ENCODE peak calls at places on chromosomes 2 and 18, in five cellular contexts. Y, N, X, E and V are unnamed samples.

GRCh38 chr18:24600076-24600654 is 139.7 kb downstream of the HRH4 start:
- DNase-seq in Y (peak), E (no peak), X (peak), N (peak), V (peak)

GRCh38 chr18:22913861-22914260 is 19.3 kb upstream of the RBBP8 start:
- DNase-seq in N (no peak), E (no peak), X (no peak), Y (no peak), V (peak)

GRCh38 chr2:239055756-239056493 is 208.0 kb downstream of the TWIST2 start:
- DNase-seq in X (no peak), N (no peak), Y (no peak), E (peak), V (no peak)

GRCh38 chr2:19355416-19355821 is 3.0 kb downstream of the OSR1 start:
- DNase-seq in E (no peak), Y (no peak), X (no peak), N (no peak), V (no peak)

GRCh38 chr18:32980896-32981295 is 208.1 kb upstream of the KLHL14 start:
- DNase-seq in E (no peak), X (no peak), Y (no peak), N (no peak), V (no peak)

GRCh38 chr2:152646775-152647174 is 70.5 kb downstream of the PRPF40A start:
- DNase-seq in X (no peak), N (no peak), Y (peak), E (no peak), V (peak)

GRCh38 chr2:2938481-2938880 is 439.1 kb downstream of the EIPR1 start:
- DNase-seq in N (no peak), Y (no peak), E (no peak), X (no peak), V (no peak)

GRCh38 chr2:240972636-240973521 is 25.5 kb upstream of the SNED1 start:
- DNase-seq in E (no peak), Y (no peak), N (no peak), X (no peak), V (no peak)

GRCh38 chr18:8747440-8747937 is 42.1 kb downstream of the MTCL1 start:
- DNase-seq in X (no peak), E (no peak), N (no peak), Y (no peak), V (no peak)

GRCh38 chr2:232316382-232317190 is 62.0 kb upstream of the ALPP start:
- DNase-seq in N (no peak), E (peak), Y (no peak), X (no peak), V (no peak)

GRCh38 chr2:167127135-167127534 is 238.9 kb downstream of the XIRP2 start:
- DNase-seq in Y (peak), N (no peak), E (no peak), X (no peak), V (peak)

DNA sequence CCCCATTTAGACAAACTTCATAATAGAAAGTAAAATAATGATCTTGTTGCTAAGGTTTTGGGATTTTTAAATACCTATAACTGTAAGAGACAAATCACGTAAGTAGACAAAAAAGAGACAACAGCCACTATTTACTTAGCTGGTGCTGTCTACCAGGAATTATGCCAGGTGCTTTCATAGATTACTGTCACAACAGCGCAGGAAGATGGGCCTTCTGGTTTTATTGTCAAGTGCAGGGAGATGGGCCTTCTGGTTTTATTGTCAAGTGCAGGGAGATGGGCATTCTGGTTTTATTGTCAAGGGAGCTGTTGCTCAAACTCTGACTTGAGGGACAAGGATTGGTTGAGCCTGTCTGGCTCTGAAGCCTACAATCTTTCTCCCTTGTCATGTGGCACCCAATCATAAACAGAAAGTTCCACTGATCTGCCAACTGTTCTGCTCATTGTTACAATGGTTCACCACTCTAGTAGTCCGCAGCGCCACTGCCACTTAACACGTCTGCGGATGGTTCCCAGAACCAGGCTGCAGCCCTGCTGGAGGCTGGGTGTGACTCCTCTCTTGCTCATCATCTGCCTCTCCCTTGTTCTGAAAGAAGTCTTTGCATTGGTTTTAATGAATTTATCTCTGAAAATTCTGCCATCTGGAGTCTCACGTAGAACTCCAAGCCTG is 95.1 kb downstream of the RNF144A start:
- DNase-seq in N (no peak), E (peak), X (no peak), Y (no peak), V (no peak)
- TF ChIP-seq POLR2AphosphoS5 in N (no peak), E (peak), X (no peak), Y (no peak), V (no peak)

DNA sequence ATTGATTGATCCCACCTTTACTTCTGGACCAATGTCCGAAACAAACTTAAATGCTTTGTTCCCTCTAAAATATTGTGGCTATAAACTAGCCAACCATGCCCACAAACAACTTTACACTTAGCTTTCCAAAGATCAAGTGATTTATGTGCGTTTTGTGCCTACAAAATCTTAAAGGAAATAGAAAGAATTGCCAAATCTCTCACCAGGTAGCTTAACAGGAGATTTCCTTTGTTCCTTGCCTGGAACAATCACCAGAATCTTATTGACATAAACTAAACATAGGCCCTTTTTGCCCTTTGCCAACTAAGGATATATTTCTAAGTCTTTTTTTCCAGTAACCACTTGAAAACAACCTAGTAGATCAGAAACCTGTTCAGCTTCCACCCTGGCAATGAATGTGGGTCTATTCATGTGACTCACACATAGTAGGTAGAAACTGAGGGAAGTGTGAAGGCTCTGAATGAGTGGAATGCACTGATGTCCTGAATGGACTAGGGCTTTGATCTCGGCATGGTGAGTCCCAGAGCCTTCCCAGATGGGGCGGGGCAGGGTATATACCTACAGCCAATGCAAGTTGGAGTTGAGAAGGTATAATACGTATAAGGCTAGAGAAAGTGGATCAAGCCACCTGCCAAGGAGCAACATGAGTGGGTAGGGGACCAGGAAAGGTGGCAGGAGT is 94.6 kb upstream of the PPP1CB start:
- DNase-seq in N (no peak), Y (peak), E (peak), X (no peak), V (no peak)
- TF ChIP-seq POLR2AphosphoS5 in N (no peak), Y (no peak), E (no peak), X (no peak), V (no peak)

GRCh38 chr2:37377187-37377532 is 32.7 kb downstream of the QPCT start:
- DNase-seq in X (no peak), N (no peak), E (no peak), Y (no peak), V (no peak)
- TF ChIP-seq POLR2AphosphoS5 in X (no peak), N (peak), E (no peak), Y (no peak), V (no peak)

DNA sequence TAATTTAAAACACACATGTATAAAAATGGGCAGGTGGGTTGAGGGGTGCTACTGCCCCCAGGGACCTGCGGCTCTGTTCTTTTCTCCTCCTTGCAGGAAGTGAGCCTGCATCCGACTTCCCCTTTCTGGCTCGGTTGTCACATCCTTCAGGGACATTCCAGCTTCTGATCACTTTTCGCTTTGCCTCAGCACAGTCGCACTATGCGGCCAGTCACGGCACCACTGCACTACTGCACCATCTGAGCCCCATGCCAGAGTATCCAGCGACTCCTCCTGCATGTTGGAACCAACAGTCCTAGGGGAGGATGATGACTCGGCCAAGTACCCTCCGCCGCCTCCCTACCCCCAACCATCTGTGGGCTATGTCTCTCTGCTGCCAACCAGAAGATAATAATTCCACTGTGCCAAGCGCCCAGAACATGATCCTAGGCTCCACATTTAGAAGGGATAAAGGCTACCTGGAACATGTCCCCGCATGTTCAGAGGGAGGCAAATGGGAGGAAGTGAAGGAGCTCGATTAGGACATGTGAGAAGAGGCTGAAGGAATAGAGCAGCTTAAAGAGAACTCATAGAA is 17.6 kb downstream of the CDC42EP3 start:
- DNase-seq in N (no peak), E (no peak), X (no peak), Y (no peak), V (no peak)
- TF ChIP-seq POLR2AphosphoS5 in N (peak), E (peak), X (no peak), Y (no peak), V (no peak)

GRCh38 chr2:223219872-223220621 is 168.1 kb downstream of the KCNE4 start:
- DNase-seq in X (no peak), Y (no peak), N (no peak), E (no peak), V (peak)
- TF ChIP-seq POLR2AphosphoS5 in X (no peak), Y (no peak), N (no peak), E (no peak), V (no peak)

DNA sequence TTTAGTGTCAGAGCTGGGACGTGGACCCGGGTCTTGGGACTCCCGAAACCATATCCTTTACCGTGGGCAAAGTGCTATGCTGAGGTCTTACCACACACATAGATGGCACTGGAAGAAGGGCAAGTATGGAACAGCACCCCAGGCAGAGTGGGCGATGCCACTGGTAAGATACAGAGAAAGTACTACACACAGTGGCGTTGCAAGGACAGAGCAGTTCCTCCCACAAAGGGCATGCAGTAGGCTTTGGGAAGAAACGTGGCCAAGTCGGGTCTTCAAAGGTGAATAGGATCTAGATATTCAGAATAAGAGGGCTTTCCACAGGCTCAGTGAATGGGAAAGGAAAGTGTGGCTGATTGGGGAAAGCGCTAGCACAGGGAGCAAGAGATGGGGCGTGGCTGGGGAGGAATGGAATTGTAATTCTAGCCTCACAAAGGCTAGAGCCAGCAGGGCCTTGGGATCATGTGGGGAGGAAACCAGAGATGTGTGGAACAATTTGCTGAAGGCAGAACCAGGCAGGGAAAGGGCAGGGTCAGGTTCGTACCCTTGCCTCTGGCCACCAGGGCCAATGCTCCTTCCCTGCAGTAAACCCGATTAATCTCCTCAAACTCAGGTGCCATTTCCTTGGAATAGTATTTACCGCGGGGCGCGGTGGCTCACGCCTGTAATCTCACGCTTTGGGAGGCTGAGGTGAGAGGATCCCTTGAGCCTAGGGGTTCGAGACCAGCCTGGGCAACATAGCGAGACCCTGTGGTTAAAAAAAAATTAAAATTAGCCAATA is 36.0 kb downstream of the PCBP1 start:
- DNase-seq in Y (no peak), N (no peak), E (peak), X (no peak), V (peak)
- TF ChIP-seq POLR2AphosphoS5 in Y (no peak), N (no peak), E (peak), X (peak), V (peak)

GRCh38 chr2:175490306-175490705 is 308.8 kb upstream of the ATP5MC3 start:
- DNase-seq in Y (no peak), N (no peak), E (no peak), X (no peak), V (no peak)
- TF ChIP-seq POLR2AphosphoS5 in Y (no peak), N (no peak), E (no peak), X (no peak), V (no peak)

GRCh38 chr2:23145460-23145859 is 239.5 kb upstream of the KLHL29 start:
- DNase-seq in Y (no peak), X (no peak), E (no peak), N (no peak), V (no peak)

GRCh38 chr2:23146011-23146410 is 239.0 kb upstream of the KLHL29 start:
- DNase-seq in X (no peak), N (no peak), Y (no peak), E (no peak), V (no peak)

GRCh38 chr2:23153484-23153883 is 231.5 kb upstream of the KLHL29 start:
- DNase-seq in Y (no peak), E (no peak), N (no peak), X (no peak), V (no peak)

GRCh38 chr2:23148342-23148741 is 236.6 kb upstream of the KLHL29 start:
- DNase-seq in N (no peak), E (no peak), X (no peak), Y (no peak), V (no peak)
- TF ChIP-seq POLR2AphosphoS5 in N (no peak), E (no peak), X (no peak), Y (no peak), V (no peak)

DNA sequence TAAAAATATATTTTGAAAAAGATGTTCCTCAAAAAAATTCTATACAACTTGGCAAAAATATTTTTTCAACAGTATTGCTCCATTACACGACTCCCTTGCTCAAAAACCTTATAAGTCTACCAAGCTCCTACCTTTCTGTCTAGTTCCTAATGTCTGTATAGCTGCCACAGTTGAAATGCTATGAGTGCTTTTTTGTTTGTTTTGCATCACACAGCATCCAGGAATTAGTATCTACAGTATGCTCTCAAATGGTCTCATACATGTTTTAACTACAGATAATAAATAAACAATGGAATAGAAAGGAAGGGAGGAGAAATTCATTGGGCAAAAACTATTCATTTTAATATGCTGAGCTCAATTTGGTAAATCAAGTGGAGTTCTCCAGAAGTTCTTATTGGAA is 17.3 kb downstream of the ACADL start:
- DNase-seq in E (no peak), N (no peak), Y (no peak), X (no peak), V (no peak)
- TF ChIP-seq POLR2AphosphoS5 in E (no peak), N (no peak), Y (no peak), X (no peak), V (no peak)